ENCODE peak calls at places on chromosomes 4 and X, in nine cellular contexts. L, J, Q, Z, Y, G, D, M and P are unnamed samples.

GRCh38 chrX:134246282-134246681 is 9.3 kb downstream of the CCDC160 start:
- DNase-seq in J (no peak), D (no peak), M (no peak), L (no peak), G (no peak), Y (no peak), Q (no peak), Z (no peak), P (no peak)

GRCh38 chrX:56857042-56857441 is 128.0 kb downstream of the NBDY start:
- DNase-seq in L (no peak), Y (no peak), M (no peak), G (no peak), Q (no peak), Z (no peak), D (no peak), J (no peak), P (no peak)

GRCh38 chrX:50905334-50905733 is 5.2 kb upstream of the BMP15 start:
- DNase-seq in J (no peak), Z (no peak), Y (no peak), M (no peak), G (no peak), L (no peak), D (no peak), Q (no peak), P (no peak)

GRCh38 chr4:169342906-169343560 is 72.3 kb upstream of the SH3RF1 start:
- DNase-seq in Y (no peak), Q (no peak), D (no peak), M (no peak), L (no peak), G (no peak), J (no peak), Z (no peak), P (no peak)

GRCh38 chr4:44725861-44726820 is at the start of gene GNPDA2:
- DNase-seq in Q (peak), J (peak), M (peak), Y (peak), L (peak), D (peak), G (peak), Z (peak), P (peak)

GRCh38 chrX:123797543-123798447 is 62.1 kb upstream of the XIAP start:
- DNase-seq in G (no peak), J (no peak), Q (no peak), D (no peak), Z (no peak), Y (no peak), M (no peak), L (no peak), P (no peak)

GRCh38 chr4:80093563-80093962 is 20.5 kb upstream of the ANTXR2 start:
- DNase-seq in J (no peak), G (no peak), D (no peak), Q (no peak), L (no peak), M (no peak), Z (no peak), Y (no peak), P (no peak)

GRCh38 chr4:114488301-114488982 is 110.2 kb upstream of the UGT8 start:
- DNase-seq in M (no peak), D (no peak), J (no peak), Y (no peak), Q (no peak), G (no peak), Z (no peak), L (no peak), P (no peak)

GRCh38 chr4:111986125-111986524 is 159.1 kb upstream of the FAM241A start:
- DNase-seq in Z (no peak), J (no peak), Y (no peak), G (no peak), Q (no peak), D (no peak), M (no peak), L (no peak), P (no peak)
- H3K4me3 ChIP-seq in Z (no peak), J (no peak), Y (no peak), G (no peak), Q (no peak), D (no peak), M (no peak), L (no peak), P (no peak)

GRCh38 chr4:6948134-6948460 is 38.5 kb downstream of the TBC1D14 start:
- DNase-seq in L (no peak), Q (no peak), Z (no peak), J (no peak), M (no peak), Y (no peak), D (no peak), G (no peak), P (no peak)
- TF ChIP-seq POLR2A in L (no peak), Q (no peak), Z (no peak), J (no peak), M (no peak), Y (no peak), D (no peak), G (no peak), P (no peak)

GRCh38 chrX:11558972-11559371 is 106.7 kb downstream of the ARHGAP6 start:
- DNase-seq in D (no peak), Q (no peak), G (no peak), Y (no peak), J (no peak), Z (no peak), M (no peak), L (peak), P (no peak)

GRCh38 chrX:11553594-11553993 is 112.1 kb downstream of the ARHGAP6 start:
- DNase-seq in G (no peak), L (no peak), Q (no peak), Z (no peak), M (no peak), Y (no peak), J (no peak), D (no peak), P (no peak)

GRCh38 chrX:11557120-11557519 is 108.6 kb downstream of the ARHGAP6 start:
- DNase-seq in Y (no peak), L (peak), J (no peak), G (no peak), D (no peak), Z (no peak), M (no peak), Q (no peak), P (no peak)

GRCh38 chrX:11555759-11556158 is 110.0 kb downstream of the ARHGAP6 start:
- DNase-seq in Q (no peak), Z (no peak), M (no peak), D (no peak), L (no peak), Y (no peak), J (no peak), G (no peak), P (no peak)
- TF ChIP-seq CTCF in Q (no peak), Z (no peak), M (no peak), D (no peak), L (no peak), Y (no peak), J (no peak), G (no peak), P (no peak)

GRCh38 chr4:7779194-7779768 is 160.4 kb downstream of the AFAP1 start:
- DNase-seq in G (peak), L (no peak), Z (peak), D (no peak), Y (no peak), Q (peak), J (no peak), M (no peak), P (no peak)
- H3K4me3 ChIP-seq in G (peak), L (no peak), Z (no peak), D (no peak), Y (no peak), Q (peak), J (no peak), M (peak), P (no peak)